ENCODE peak calls at places on chromosomes 6 and 20, in six cellular contexts. H is Calu3; Y is ACHN; T is HT-29; M is activated naive CD4-positive, alpha-beta T cell; X is hippocampal formation. J is an unnamed sample.
A peak's percentile ranks its signal among the peaks of the same experiment; 100 is the strongest.

GRCh38 chr6:164107297-164107995 is 692.9 kb downstream of the QKI start:
- DNase-seq in H (no peak), Y (no peak), T (no peak), M (no peak), X (no peak), J (peak; percentile 20)

GRCh38 chr6:48474764-48475674 is 364.0 kb upstream of the PTCHD4 start:
- DNase-seq in H (no peak), Y (no peak), T (no peak), M (no peak), X (no peak), J (no peak)

GRCh38 chr6:65149841-65150240 is 557.2 kb downstream of the EYS start:
- DNase-seq in H (no peak), Y (no peak), T (no peak), M (no peak), X (no peak), J (no peak)

GRCh38 chr20:61166324-61166723 is 85.7 kb upstream of the CDH4 start:
- DNase-seq in H (no peak), Y (peak; percentile 42), T (no peak), M (no peak), X (no peak), J (no peak)

GRCh38 chr6:111972714-111973678 is 80.9 kb upstream of the CCN6 start:
- DNase-seq in H (no peak), Y (peak; percentile 60), T (no peak), M (peak; percentile 24), X (no peak), J (peak; percentile 33)

GRCh38 chr6:155224031-155224451 is 39.8 kb upstream of the CLDN20 start:
- DNase-seq in H (peak; percentile 43), Y (peak; percentile 41), T (peak; percentile 22), M (no peak), X (no peak), J (no peak)

GRCh38 chr6:167839755-167840154 is 13.0 kb downstream of the AFDN start:
- DNase-seq in H (peak; percentile 36), Y (no peak), T (no peak), M (no peak), X (peak; percentile 45), J (no peak)

GRCh38 chr20:37325206-37325605 is 20.7 kb upstream of the SRC start:
- DNase-seq in H (no peak), Y (no peak), T (no peak), M (no peak), X (no peak), J (no peak)

GRCh38 chr20:8933391-8933807 is 135.5 kb upstream of the PLCB4 start:
- DNase-seq in H (no peak), Y (no peak), T (no peak), M (no peak), X (no peak), J (no peak)

GRCh38 chr6:106618324-106618723 is 11.0 kb downstream of the RTN4IP1 start:
- DNase-seq in H (no peak), Y (no peak), T (no peak), M (no peak), X (no peak), J (no peak)

GRCh38 chr6:110815260-110816109 is at the start of gene CDK19:
- DNase-seq in H (peak; percentile 98), Y (peak; percentile 97), T (peak; percentile 98), M (peak; percentile 96), X (peak; percentile 96), J (peak; percentile 97)

GRCh38 chr6:16555550-16555949 is 205.7 kb downstream of the ATXN1 start:
- DNase-seq in H (no peak), Y (no peak), T (no peak), M (no peak), X (no peak), J (no peak)

GRCh38 chr6:111866857-111867256 is 6.4 kb downstream of the FYN start:
- DNase-seq in H (no peak), Y (no peak), T (no peak), M (no peak), X (no peak), J (no peak)

GRCh38 chr20:58174708-58175287 is 53.7 kb downstream of the ANKRD60 start:
- DNase-seq in H (no peak), Y (no peak), T (no peak), M (no peak), X (no peak), J (no peak)

GRCh38 chr6:73964455-73964854 is 268.5 kb downstream of the CD109 start:
- DNase-seq in H (no peak), Y (no peak), T (peak; percentile 50), M (no peak), X (no peak), J (no peak)

J was measured in LoVo.